ENCODE peak calls at places on chromosomes 11 and 22, in five cellular contexts. One of them, this sample, is unnamed.

GRCh38 chr11:28400236-28401100 is 292.3 kb downstream of the METTL15 start:
- DNase-seq in heart left ventricle: no peak
- DNase-seq in psoas muscle: no peak
- DNase-seq in ovary: no peak
- DNase-seq in body of pancreas: no peak
- DNase-seq in this sample: no peak

GRCh38 chr11:121654506-121655480 is 202.0 kb upstream of the SORL1-AS1 start:
- DNase-seq in heart left ventricle: no peak
- DNase-seq in psoas muscle: no peak
- DNase-seq in ovary: peak
- DNase-seq in body of pancreas: no peak
- DNase-seq in this sample: no peak

GRCh38 chr11:19201737-19202605 is at the start of gene CSRP3:
- DNase-seq in heart left ventricle: peak
- DNase-seq in psoas muscle: peak
- DNase-seq in ovary: no peak
- DNase-seq in body of pancreas: no peak
- DNase-seq in this sample: no peak

GRCh38 chr11:11505190-11505589 is 116.6 kb downstream of the GALNT18 start:
- DNase-seq in heart left ventricle: no peak
- DNase-seq in psoas muscle: no peak
- DNase-seq in ovary: no peak
- DNase-seq in body of pancreas: no peak
- DNase-seq in this sample: no peak

GRCh38 chr11:104898685-104899013 is 389 bp upstream of the CASP12 start:
- DNase-seq in heart left ventricle: no peak
- DNase-seq in psoas muscle: no peak
- DNase-seq in ovary: no peak
- DNase-seq in body of pancreas: no peak
- DNase-seq in this sample: no peak

GRCh38 chr11:71485466-71485865 is 32.5 kb downstream of the NADSYN1 start:
- DNase-seq in heart left ventricle: no peak
- DNase-seq in psoas muscle: no peak
- DNase-seq in ovary: peak
- DNase-seq in body of pancreas: no peak
- DNase-seq in this sample: peak

GRCh38 chr11:57792060-57792541 is 30.5 kb downstream of the CTNND1 start:
- DNase-seq in heart left ventricle: peak
- DNase-seq in psoas muscle: peak
- DNase-seq in ovary: no peak
- DNase-seq in body of pancreas: peak
- DNase-seq in this sample: peak

GRCh38 chr11:106468091-106468490 is 390.6 kb downstream of the AASDHPPT start:
- DNase-seq in heart left ventricle: no peak
- DNase-seq in psoas muscle: no peak
- DNase-seq in ovary: no peak
- DNase-seq in body of pancreas: no peak
- DNase-seq in this sample: no peak

GRCh38 chr11:112831969-112832368 is 129.3 kb upstream of the NCAM1 start:
- DNase-seq in heart left ventricle: no peak
- DNase-seq in psoas muscle: no peak
- DNase-seq in ovary: no peak
- DNase-seq in body of pancreas: no peak
- DNase-seq in this sample: no peak

GRCh38 chr11:96391698-96392307 is 2.0 kb downstream of the JRKL start:
- DNase-seq in heart left ventricle: no peak
- DNase-seq in psoas muscle: no peak
- DNase-seq in ovary: no peak
- DNase-seq in body of pancreas: no peak
- DNase-seq in this sample: no peak

GRCh38 chr11:24043842-24044241 is 453.0 kb upstream of the LUZP2 start:
- DNase-seq in heart left ventricle: no peak
- DNase-seq in psoas muscle: no peak
- DNase-seq in ovary: no peak
- DNase-seq in body of pancreas: no peak
- DNase-seq in this sample: no peak

GRCh38 chr11:27700351-27701261 is at the start of gene BDNF:
- DNase-seq in heart left ventricle: no peak
- DNase-seq in psoas muscle: peak
- DNase-seq in ovary: peak
- DNase-seq in body of pancreas: no peak
- DNase-seq in this sample: no peak

GRCh38 chr11:125448136-125448535 is 47.9 kb downstream of the FEZ1 start:
- DNase-seq in heart left ventricle: no peak
- DNase-seq in psoas muscle: no peak
- DNase-seq in ovary: no peak
- DNase-seq in body of pancreas: no peak
- DNase-seq in this sample: no peak

GRCh38 chr11:77094841-77095365 is 7.7 kb upstream of the OMP start:
- DNase-seq in heart left ventricle: no peak
- DNase-seq in psoas muscle: no peak
- DNase-seq in ovary: no peak
- DNase-seq in body of pancreas: no peak
- DNase-seq in this sample: no peak

GRCh38 chr11:102566112-102566511 is 35.6 kb upstream of the MMP7 start:
- DNase-seq in heart left ventricle: no peak
- DNase-seq in psoas muscle: no peak
- DNase-seq in ovary: no peak
- DNase-seq in body of pancreas: no peak
- DNase-seq in this sample: no peak

GRCh38 chr11:34331329-34331728 is 26.5 kb downstream of the ABTB2 start:
- DNase-seq in heart left ventricle: no peak
- DNase-seq in psoas muscle: no peak
- DNase-seq in ovary: no peak
- DNase-seq in body of pancreas: no peak
- DNase-seq in this sample: no peak

GRCh38 chr11:82814379-82814778 is 80.7 kb upstream of the FAM181B start:
- DNase-seq in heart left ventricle: no peak
- DNase-seq in psoas muscle: no peak
- DNase-seq in ovary: no peak
- DNase-seq in body of pancreas: no peak
- DNase-seq in this sample: no peak

GRCh38 chr22:50274311-50274710 is 4.1 kb upstream of the MAPK11 start:
- DNase-seq in heart left ventricle: peak
- DNase-seq in psoas muscle: peak
- DNase-seq in ovary: peak
- DNase-seq in body of pancreas: peak
- DNase-seq in this sample: peak

GRCh38 chr22:31282748-31283468 is 9.4 kb downstream of the PIK3IP1 start:
- DNase-seq in heart left ventricle: no peak
- DNase-seq in psoas muscle: no peak
- DNase-seq in ovary: no peak
- DNase-seq in body of pancreas: no peak
- DNase-seq in this sample: no peak

GRCh38 chr11:6599449-6599848 is 4.0 kb downstream of the RRP8 start:
- DNase-seq in heart left ventricle: no peak
- DNase-seq in psoas muscle: no peak
- DNase-seq in ovary: no peak
- DNase-seq in body of pancreas: no peak
- DNase-seq in this sample: no peak

GRCh38 chr11:820655-821512 is 2.2 kb downstream of the PNPLA2 start:
- DNase-seq in heart left ventricle: peak
- DNase-seq in psoas muscle: peak
- DNase-seq in ovary: peak
- DNase-seq in body of pancreas: peak
- DNase-seq in this sample: peak

GRCh38 chr11:85827768-85828639 is 17.1 kb upstream of the SYTL2 start:
- DNase-seq in heart left ventricle: no peak
- DNase-seq in psoas muscle: no peak
- DNase-seq in ovary: no peak
- DNase-seq in body of pancreas: no peak
- DNase-seq in this sample: no peak

GRCh38 chr11:57658023-57658361 is 430 bp downstream of the CLP1 start:
- DNase-seq in heart left ventricle: no peak
- DNase-seq in psoas muscle: no peak
- DNase-seq in ovary: no peak
- DNase-seq in body of pancreas: no peak
- DNase-seq in this sample: no peak

GRCh38 chr11:11347583-11347982 is 5.5 kb downstream of the CSNK2A3 start:
- DNase-seq in heart left ventricle: peak
- DNase-seq in psoas muscle: peak
- DNase-seq in ovary: no peak
- DNase-seq in body of pancreas: no peak
- DNase-seq in this sample: no peak

GRCh38 chr11:65489706-65490310 is 9.0 kb upstream of the MALAT1 start:
- DNase-seq in heart left ventricle: no peak
- DNase-seq in psoas muscle: peak
- DNase-seq in ovary: peak
- DNase-seq in body of pancreas: no peak
- DNase-seq in this sample: peak

GRCh38 chr11:3156282-3156660 is 8.8 kb downstream of the OSBPL5 start:
- DNase-seq in heart left ventricle: no peak
- DNase-seq in psoas muscle: peak
- DNase-seq in ovary: no peak
- DNase-seq in body of pancreas: peak
- DNase-seq in this sample: no peak

GRCh38 chr11:17720796-17721171 is 1.4 kb downstream of the MYOD1 start:
- DNase-seq in heart left ventricle: no peak
- DNase-seq in psoas muscle: no peak
- DNase-seq in ovary: no peak
- DNase-seq in body of pancreas: no peak
- DNase-seq in this sample: no peak

GRCh38 chr22:46997311-46997970 is 235.0 kb downstream of the TBC1D22A start:
- DNase-seq in heart left ventricle: no peak
- DNase-seq in psoas muscle: no peak
- DNase-seq in ovary: no peak
- DNase-seq in body of pancreas: no peak
- DNase-seq in this sample: no peak

GRCh38 chr11:64067257-64067993 is 31.7 kb downstream of the FLRT1 start:
- DNase-seq in heart left ventricle: no peak
- DNase-seq in psoas muscle: no peak
- DNase-seq in ovary: no peak
- DNase-seq in body of pancreas: no peak
- DNase-seq in this sample: no peak

GRCh38 chr22:46661221-46661851 is 41.1 kb downstream of the GRAMD4 start:
- DNase-seq in heart left ventricle: no peak
- DNase-seq in psoas muscle: no peak
- DNase-seq in ovary: no peak
- DNase-seq in body of pancreas: peak
- DNase-seq in this sample: peak

GRCh38 chr22:45688606-45689080 is 17.0 kb downstream of the ATXN10 start:
- DNase-seq in heart left ventricle: no peak
- DNase-seq in psoas muscle: no peak
- DNase-seq in ovary: no peak
- DNase-seq in body of pancreas: peak
- DNase-seq in this sample: peak

GRCh38 chr11:118212781-118213565 is 11.8 kb downstream of the JAML start:
- DNase-seq in heart left ventricle: no peak
- DNase-seq in psoas muscle: no peak
- DNase-seq in ovary: no peak
- DNase-seq in body of pancreas: no peak
- DNase-seq in this sample: no peak
- H3K27ac ChIP-seq in heart left ventricle: no peak
- H3K27ac ChIP-seq in psoas muscle: no peak
- H3K27ac ChIP-seq in ovary: no peak
- H3K27ac ChIP-seq in body of pancreas: no peak
- H3K27ac ChIP-seq in this sample: no peak

GRCh38 chr22:26501996-26502395 is 10.3 kb downstream of the TFIP11 start:
- DNase-seq in heart left ventricle: no peak
- DNase-seq in psoas muscle: no peak
- DNase-seq in ovary: no peak
- DNase-seq in body of pancreas: no peak
- DNase-seq in this sample: no peak

GRCh38 chr22:26503758-26504157 is 8.5 kb downstream of the TFIP11 start:
- DNase-seq in heart left ventricle: no peak
- DNase-seq in psoas muscle: no peak
- DNase-seq in ovary: no peak
- DNase-seq in body of pancreas: no peak
- DNase-seq in this sample: no peak

GRCh38 chr22:26499188-26499703 is 13.0 kb downstream of the TFIP11 start:
- DNase-seq in heart left ventricle: no peak
- DNase-seq in psoas muscle: no peak
- DNase-seq in ovary: no peak
- DNase-seq in body of pancreas: no peak
- DNase-seq in this sample: no peak

GRCh38 chr22:26508148-26508547 is 4.1 kb downstream of the TFIP11 start:
- DNase-seq in heart left ventricle: no peak
- DNase-seq in psoas muscle: no peak
- DNase-seq in ovary: no peak
- DNase-seq in body of pancreas: no peak
- DNase-seq in this sample: no peak

GRCh38 chr22:26502688-26503561 is 9.3 kb downstream of the TFIP11 start:
- DNase-seq in heart left ventricle: peak
- DNase-seq in psoas muscle: peak
- DNase-seq in ovary: no peak
- DNase-seq in body of pancreas: peak
- DNase-seq in this sample: peak
- TF ChIP-seq CTCF in heart left ventricle: peak
- TF ChIP-seq CTCF in psoas muscle: peak
- TF ChIP-seq CTCF in ovary: no peak
- TF ChIP-seq CTCF in body of pancreas: no peak
- TF ChIP-seq CTCF in this sample: peak

GRCh38 chr11:134266440-134266839 is 9.7 kb upstream of the GLB1L3 start:
- DNase-seq in heart left ventricle: no peak
- DNase-seq in psoas muscle: no peak
- DNase-seq in ovary: no peak
- DNase-seq in body of pancreas: no peak
- DNase-seq in this sample: no peak
- H3K4me3 ChIP-seq in heart left ventricle: no peak
- H3K4me3 ChIP-seq in psoas muscle: no peak
- H3K4me3 ChIP-seq in ovary: no peak
- H3K4me3 ChIP-seq in body of pancreas: no peak
- H3K4me3 ChIP-seq in this sample: no peak

GRCh38 chr11:95081010-95081409 is 8.6 kb upstream of the ENDOD1 start:
- DNase-seq in heart left ventricle: no peak
- DNase-seq in psoas muscle: no peak
- DNase-seq in ovary: no peak
- DNase-seq in body of pancreas: no peak
- DNase-seq in this sample: no peak
- H3K27ac ChIP-seq in heart left ventricle: no peak
- H3K27ac ChIP-seq in psoas muscle: no peak
- H3K27ac ChIP-seq in ovary: no peak
- H3K27ac ChIP-seq in body of pancreas: no peak
- H3K27ac ChIP-seq in this sample: no peak

This sample was measured in adrenal gland.